ENCODE peak calls at places on chromosome 4, in six cellular contexts. M is GM12878, N is sigmoid colon, C is transverse colon, X is breast epithelium, B is upper lobe of left lung. W is an unnamed sample.

GRCh38 chr4:53688186-53688790 is 97.0 kb upstream of the LNX1 start:
- DNase-seq in B (no peak), N (no peak), C (no peak), X (no peak), M (peak), W (no peak)

GRCh38 chr4:87946766-87947165 is 28.7 kb upstream of the SPP1 start:
- DNase-seq in X (no peak), M (no peak), C (no peak), N (no peak), B (no peak), W (no peak)

GRCh38 chr4:158371158-158371557 is 150.5 kb upstream of the RXFP1 start:
- DNase-seq in M (no peak), C (no peak), X (no peak), N (no peak), B (no peak), W (no peak)

GRCh38 chr4:14169460-14169859 is 541.9 kb upstream of the BOD1L1 start:
- DNase-seq in B (no peak), X (no peak), N (no peak), C (no peak), M (no peak), W (no peak)

GRCh38 chr4:109872065-109872464 is 24.2 kb downstream of the LRIT3 start:
- DNase-seq in M (no peak), C (no peak), B (no peak), X (no peak), N (no peak), W (no peak)

GRCh38 chr4:126935784-126936183 is 697.0 kb upstream of the INTU start:
- DNase-seq in B (no peak), C (no peak), N (no peak), X (no peak), M (no peak), W (no peak)

GRCh38 chr4:103994059-103994458 is 274.3 kb upstream of the TACR3 start:
- DNase-seq in X (no peak), B (no peak), N (no peak), M (no peak), C (no peak), W (no peak)

GRCh38 chr4:101328063-101328602 is 19.2 kb downstream of the PPP3CA start:
- DNase-seq in B (no peak), N (no peak), M (peak), C (no peak), X (no peak), W (no peak)

GRCh38 chr4:143391895-143392294 is 55.2 kb downstream of the GAB1 start:
- DNase-seq in B (no peak), X (no peak), M (no peak), C (no peak), N (no peak), W (no peak)

GRCh38 chr4:95212692-95213091 is 336.1 kb downstream of the UNC5C start:
- DNase-seq in C (no peak), N (no peak), X (no peak), B (no peak), M (no peak), W (no peak)

GRCh38 chr4:186190456-186191265 is 706 bp upstream of the CYP4V2 start:
- DNase-seq in X (peak), B (no peak), N (peak), C (peak), M (no peak), W (peak)

GRCh38 chr4:76208005-76208765 is 5.4 kb downstream of the SCARB2 start:
- DNase-seq in N (peak), M (no peak), B (no peak), C (peak), X (peak), W (peak)

GRCh38 chr4:48184891-48185290 is 50.8 kb upstream of the TXK start:
- DNase-seq in C (no peak), B (no peak), M (no peak), X (no peak), N (no peak), W (no peak)

GRCh38 chr4:3073158-3074077 is 920 bp downstream of the HTT-AS start:
- DNase-seq in C (no peak), N (peak), B (no peak), X (peak), M (no peak), W (peak)
- TF ChIP-seq POLR2AphosphoS5 in C (peak), N (no peak), B (peak), X (no peak), M (peak), W (no peak)

DNA sequence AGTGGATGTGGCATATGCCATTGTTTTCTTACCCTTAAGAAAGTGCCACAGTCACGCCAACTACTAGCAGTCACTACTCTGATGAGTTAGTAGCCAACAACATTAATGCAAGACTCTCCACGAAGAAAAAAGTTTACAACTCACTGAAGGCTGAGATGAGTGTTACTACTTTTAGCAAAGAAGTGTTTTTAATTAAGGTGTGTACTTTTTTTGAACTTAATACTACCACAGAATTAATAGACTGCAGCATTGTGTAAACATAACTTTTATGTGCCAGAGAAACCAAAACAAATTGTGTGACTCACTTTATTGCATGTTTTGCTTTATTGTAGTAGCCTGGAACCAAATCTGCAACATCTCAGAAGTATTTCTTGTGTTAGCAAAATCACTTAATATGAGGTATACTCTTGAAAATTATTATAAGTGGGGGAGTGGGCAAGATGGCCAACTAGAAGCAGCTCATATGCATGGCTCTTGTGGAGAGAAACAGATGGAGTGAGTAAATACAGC is 2.2 kb upstream of the UGT2B4 start:
- DNase-seq in M (no peak), X (no peak), C (no peak), N (no peak), B (no peak), W (no peak)
- TF ChIP-seq CTCF in M (no peak), X (no peak), C (no peak), N (no peak), B (no peak), W (no peak)

GRCh38 chr4:139851133-139851532 is 185.5 kb downstream of the MGST2 start:
- DNase-seq in X (no peak), B (no peak), M (no peak), N (no peak), C (no peak), W (no peak)

GRCh38 chr4:139848043-139848442 is 182.4 kb downstream of the MGST2 start:
- DNase-seq in B (no peak), C (no peak), M (no peak), N (no peak), X (no peak), W (no peak)

GRCh38 chr4:139851639-139852038 is 186.0 kb downstream of the MGST2 start:
- DNase-seq in X (no peak), N (no peak), C (no peak), B (no peak), M (no peak), W (no peak)

GRCh38 chr4:139852612-139853269 is 187.1 kb downstream of the MGST2 start:
- DNase-seq in X (no peak), N (no peak), B (no peak), C (no peak), M (no peak), W (no peak)

DNA sequence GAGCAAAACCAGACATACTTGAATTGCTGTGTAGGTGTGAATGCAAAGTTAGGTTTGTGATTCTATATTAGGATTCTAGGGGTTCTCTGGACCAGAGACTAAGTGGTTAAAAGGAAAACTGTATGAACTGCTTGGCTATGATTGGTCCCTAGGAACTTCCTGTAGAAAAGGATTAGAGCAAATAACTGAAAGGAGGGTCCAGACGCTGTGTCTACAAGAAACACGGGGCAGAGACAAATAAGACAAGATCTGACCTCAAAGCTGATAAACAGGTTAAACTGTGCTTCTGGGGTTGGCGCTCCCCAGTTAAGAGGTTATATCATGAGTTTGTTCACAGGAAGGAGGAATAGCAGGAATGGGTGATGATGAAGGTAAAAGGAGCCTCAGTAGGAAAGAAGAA is 183.6 kb downstream of the MGST2 start:
- DNase-seq in X (no peak), C (no peak), B (no peak), N (no peak), M (no peak), W (no peak)
- TF ChIP-seq POLR2AphosphoS5 in X (no peak), C (no peak), B (no peak), N (no peak), M (no peak), W (no peak)

GRCh38 chr4:176875026-176875425 is 82.3 kb upstream of the VEGFC start:
- DNase-seq in X (no peak), N (no peak), B (no peak), C (no peak), M (no peak), W (no peak)
- TF ChIP-seq CTCF in X (no peak), N (no peak), B (no peak), C (no peak), M (no peak), W (no peak)

DNA sequence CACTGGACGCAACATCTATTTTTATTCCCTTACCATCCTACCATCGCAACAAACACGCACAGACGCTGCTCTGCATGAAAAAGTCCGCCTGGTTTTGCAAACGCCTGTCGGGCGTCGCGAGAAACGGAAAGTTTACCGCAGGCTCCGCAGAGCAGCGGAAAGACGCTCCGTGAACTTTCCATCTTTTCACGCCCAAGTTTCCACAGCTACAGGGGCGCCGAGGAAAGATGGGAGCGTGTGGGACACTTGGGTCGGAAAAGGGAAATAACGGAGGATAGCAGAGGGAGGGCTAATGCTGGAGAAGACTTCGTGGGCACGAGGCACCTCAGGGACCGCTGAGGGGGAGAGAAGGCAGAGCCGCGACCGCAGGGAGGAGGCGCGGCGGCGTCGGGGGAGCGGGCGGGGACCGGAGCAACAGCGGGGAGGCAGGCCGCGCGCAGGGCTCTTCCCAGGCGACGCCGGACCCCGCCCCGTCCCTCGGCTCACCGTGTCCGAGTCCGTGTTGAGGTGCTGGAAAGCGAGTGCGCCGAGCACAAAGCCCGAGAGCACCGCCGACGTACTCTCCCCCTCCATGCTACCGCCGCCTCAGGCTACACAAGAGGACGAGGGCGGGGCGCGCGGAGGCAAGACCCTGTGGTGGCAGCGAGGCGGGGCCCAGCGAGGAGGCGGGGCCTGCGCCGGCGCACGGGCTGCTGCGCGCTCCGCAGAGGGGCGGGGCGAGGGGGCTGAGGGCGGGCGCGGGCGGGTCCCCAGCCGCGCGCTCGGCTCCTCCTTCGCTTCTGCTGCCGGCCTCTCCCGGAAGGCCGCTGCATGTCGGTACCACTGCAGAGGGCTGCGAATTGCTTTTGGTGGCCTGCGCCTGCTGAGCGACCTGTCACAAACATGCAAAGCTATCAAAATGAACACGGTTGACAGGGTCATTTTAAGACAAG is at the start of gene ABRAXAS1:
- DNase-seq in M (peak), B (peak), N (peak), X (peak), C (peak), W (peak)
- TF ChIP-seq POLR2AphosphoS5 in M (peak), B (peak), N (peak), X (peak), C (peak), W (peak)

GRCh38 chr4:38179690-38180299 is 219.6 kb downstream of the PTTG2 start:
- DNase-seq in B (no peak), X (peak), M (peak), N (peak), C (peak), W (peak)
- TF ChIP-seq CTCF in B (peak), X (peak), M (peak), N (peak), C (peak), W (peak)